ENCODE peak calls at places on chromosome 19, in ten cellular contexts. U is OCI-LY7, V is brain microvascular endothelial cell, P is IMR-90, I is foreskin fibroblast, O is fibroblast of lung, C is endodermal cell, N is adipocyte, Q is MM.1S, G is kidney epithelial cell. L is an unnamed sample.

GRCh38 chr19:5767949-5768348 is 16.6 kb downstream of the PRR22 start:
- DNase-seq in G (no peak), O (no peak), Q (no peak), V (no peak), U (no peak), I (no peak), C (no peak), P (no peak), N (no peak), L (no peak)

GRCh38 chr19:41882568-41883462 is at the start of gene ARHGEF1:
- DNase-seq in U (peak), G (no peak), V (no peak), O (peak), P (no peak), I (peak), N (peak), C (peak), Q (peak), L (no peak)

GRCh38 chr19:40718774-40719391 is 2.0 kb downstream of the ITPKC start:
- DNase-seq in C (peak), U (peak), P (peak), I (peak), Q (no peak), O (peak), N (peak), G (no peak), V (peak), L (peak)

GRCh38 chr19:16400911-16401675 is 70.7 kb downstream of the EPS15L1 start:
- DNase-seq in O (peak), Q (no peak), U (no peak), I (no peak), G (no peak), C (no peak), P (peak), N (no peak), V (no peak), L (no peak)

GRCh38 chr19:15640294-15640903 is at the start of gene CYP4F3:
- DNase-seq in N (peak), P (no peak), Q (no peak), U (no peak), C (no peak), V (no peak), I (no peak), G (no peak), O (no peak), L (no peak)

GRCh38 chr19:38862321-38863059 is 12.7 kb upstream of the HNRNPL start:
- DNase-seq in P (no peak), Q (no peak), U (no peak), N (no peak), C (no peak), V (no peak), I (peak), G (no peak), O (peak), L (peak)

GRCh38 chr19:46016426-46017094 is 6.3 kb downstream of the PGLYRP1 start:
- DNase-seq in Q (peak), G (no peak), C (peak), N (peak), I (peak), P (peak), V (peak), U (peak), O (peak), L (peak)

GRCh38 chr19:30083701-30084156 is 141.7 kb downstream of the URI1 start:
- DNase-seq in U (no peak), I (no peak), O (no peak), G (no peak), P (no peak), N (no peak), V (no peak), Q (no peak), C (no peak), L (no peak)

GRCh38 chr19:10192922-10193321 is 1.8 kb downstream of the DNMT1 start:
- DNase-seq in V (no peak), P (no peak), Q (no peak), G (no peak), I (no peak), N (no peak), U (no peak), C (no peak), O (no peak), L (no peak)

GRCh38 chr19:6532244-6532999 is 1.6 kb downstream of the TNFSF9 start:
- DNase-seq in Q (peak), U (peak), V (no peak), N (no peak), O (no peak), I (no peak), G (no peak), C (peak), P (no peak), L (no peak)

GRCh38 chr19:51607920-51608562 is 22.2 kb downstream of the SIGLEC5 start:
- DNase-seq in N (peak), G (peak), O (peak), U (peak), C (peak), P (peak), I (peak), Q (peak), V (peak), L (peak)

GRCh38 chr19:5955638-5955935 is 22.4 kb downstream of the RANBP3 start:
- DNase-seq in Q (no peak), P (peak), G (no peak), C (no peak), U (no peak), V (no peak), I (peak), O (peak), N (no peak), L (no peak)

GRCh38 chr19:29645911-29646310 is 19.4 kb upstream of the PLEKHF1 start:
- DNase-seq in G (no peak), N (peak), I (peak), U (no peak), P (peak), O (peak), C (no peak), V (peak), Q (no peak), L (peak)

GRCh38 chr19:30882411-30883005 is 466.7 kb downstream of the TSHZ3 start:
- DNase-seq in N (no peak), V (no peak), I (no peak), C (no peak), P (no peak), O (no peak), Q (no peak), G (no peak), U (no peak), L (no peak)

GRCh38 chr19:6663236-6664187 is 6.4 kb downstream of the TNFSF14 start:
- DNase-seq in U (no peak), V (no peak), G (no peak), P (no peak), N (no peak), I (no peak), O (peak), Q (no peak), C (no peak), L (no peak)

GRCh38 chr19:31875550-31875949 is 469.9 kb upstream of the ZNF507 start:
- DNase-seq in Q (no peak), U (no peak), V (no peak), N (no peak), O (no peak), I (no peak), C (no peak), G (no peak), P (no peak), L (no peak)

GRCh38 chr19:55287361-55288079 is 3.7 kb downstream of the BRSK1 start:
- DNase-seq in C (no peak), N (no peak), Q (no peak), O (no peak), U (no peak), V (no peak), I (no peak), G (no peak), P (no peak), L (no peak)

GRCh38 chr19:32550666-32551065 is 30.3 kb upstream of the PDCD5 start:
- DNase-seq in P (no peak), Q (no peak), C (no peak), U (no peak), N (no peak), V (no peak), G (no peak), I (no peak), O (no peak), L (no peak)

GRCh38 chr19:51691122-51692064 is 1.7 kb upstream of the SPACA6 start:
- DNase-seq in P (peak), N (peak), I (peak), G (no peak), O (peak), C (peak), Q (no peak), V (no peak), U (no peak), L (peak)

GRCh38 chr19:18606281-18607221 is at the start of gene CRLF1:
- DNase-seq in U (no peak), Q (no peak), I (no peak), G (no peak), P (no peak), O (no peak), C (peak), V (no peak), N (peak), L (no peak)

GRCh38 chr19:19146000-19146608 is 7.8 kb upstream of the TMEM161A start:
- DNase-seq in G (no peak), I (peak), V (peak), C (peak), P (peak), N (peak), U (peak), Q (peak), O (peak), L (peak)

GRCh38 chr19:35399231-35399630 is 28.4 kb downstream of the GPR42 start:
- DNase-seq in P (no peak), O (no peak), U (no peak), I (no peak), N (no peak), Q (no peak), V (no peak), G (no peak), C (no peak), L (no peak)

GRCh38 chr19:11674067-11674492 is 64.7 kb downstream of the ZNF823 start:
- DNase-seq in N (no peak), V (no peak), O (no peak), Q (no peak), C (no peak), U (no peak), P (no peak), I (no peak), G (no peak), L (no peak)

GRCh38 chr19:56476671-56477428 is at the start of gene ZNF667:
- DNase-seq in P (peak), U (no peak), Q (no peak), V (peak), O (peak), C (no peak), N (peak), I (peak), G (peak), L (peak)

GRCh38 chr19:58578430-58578925 is 5.3 kb upstream of the MZF1 start:
- DNase-seq in I (no peak), C (peak), P (no peak), V (no peak), O (no peak), G (no peak), N (no peak), Q (no peak), U (no peak), L (no peak)

GRCh38 chr19:30090476-30090875 is 148.4 kb downstream of the URI1 start:
- DNase-seq in C (no peak), O (no peak), N (no peak), I (no peak), G (no peak), Q (no peak), P (no peak), V (no peak), U (no peak), L (no peak)

GRCh38 chr19:47505506-47505905 is 9.4 kb downstream of the NAPA start:
- DNase-seq in N (no peak), V (no peak), O (no peak), P (no peak), U (no peak), C (no peak), I (no peak), Q (no peak), G (no peak), L (no peak)

GRCh38 chr19:47379398-47379938 is 30.4 kb downstream of the DHX34 start:
- DNase-seq in P (no peak), V (no peak), U (no peak), O (no peak), Q (no peak), N (no peak), I (no peak), G (no peak), C (no peak), L (no peak)

GRCh38 chr19:42081584-42082258 is 5.8 kb downstream of the ZNF574 start:
- DNase-seq in P (peak), Q (peak), V (peak), O (peak), I (peak), U (peak), G (no peak), N (peak), C (no peak), L (peak)

GRCh38 chr19:4580021-4580901 is 20.8 kb upstream of the SEMA6B start:
- DNase-seq in G (no peak), P (no peak), V (no peak), N (no peak), U (no peak), C (peak), I (no peak), Q (no peak), O (no peak), L (no peak)

GRCh38 chr19:4579389-4579788 is 19.9 kb upstream of the SEMA6B start:
- DNase-seq in C (peak), Q (no peak), G (no peak), O (no peak), V (no peak), N (no peak), P (no peak), U (no peak), I (no peak), L (no peak)

GRCh38 chr19:4581381-4582111 is 22.1 kb upstream of the SEMA6B start:
- DNase-seq in P (no peak), O (peak), Q (no peak), C (peak), U (peak), N (peak), G (no peak), I (peak), V (no peak), L (no peak)

GRCh38 chr19:4582112-4582553 is 22.6 kb upstream of the SEMA6B start:
- DNase-seq in C (no peak), P (no peak), U (no peak), Q (no peak), O (peak), G (no peak), V (no peak), I (no peak), N (no peak), L (no peak)

GRCh38 chr19:4580961-4581380 is 21.5 kb upstream of the SEMA6B start:
- DNase-seq in U (no peak), Q (no peak), P (no peak), G (no peak), I (no peak), O (no peak), C (peak), N (no peak), V (no peak), L (no peak)
- H3K4me3 ChIP-seq in U (no peak), Q (no peak), P (no peak), G (peak), I (no peak), O (no peak), C (peak), N (no peak), V (no peak), L (peak)

GRCh38 chr19:50418186-50419021 is at the start of gene SPIB:
- DNase-seq in U (peak), V (no peak), G (no peak), Q (no peak), P (no peak), C (no peak), O (no peak), I (no peak), N (no peak), L (no peak)
- H3K4me3 ChIP-seq in U (peak), V (no peak), G (no peak), Q (peak), P (no peak), C (no peak), O (no peak), I (no peak), N (no peak), L (no peak)

GRCh38 chr19:36449059-36449670 is 30.7 kb upstream of the ZFP82 start:
- DNase-seq in P (no peak), N (no peak), Q (no peak), V (no peak), I (no peak), C (no peak), O (no peak), U (no peak), G (no peak), L (peak)
- H3K4me3 ChIP-seq in P (no peak), N (peak), Q (no peak), V (no peak), I (no peak), C (peak), O (no peak), U (no peak), G (no peak), L (no peak)

DNA sequence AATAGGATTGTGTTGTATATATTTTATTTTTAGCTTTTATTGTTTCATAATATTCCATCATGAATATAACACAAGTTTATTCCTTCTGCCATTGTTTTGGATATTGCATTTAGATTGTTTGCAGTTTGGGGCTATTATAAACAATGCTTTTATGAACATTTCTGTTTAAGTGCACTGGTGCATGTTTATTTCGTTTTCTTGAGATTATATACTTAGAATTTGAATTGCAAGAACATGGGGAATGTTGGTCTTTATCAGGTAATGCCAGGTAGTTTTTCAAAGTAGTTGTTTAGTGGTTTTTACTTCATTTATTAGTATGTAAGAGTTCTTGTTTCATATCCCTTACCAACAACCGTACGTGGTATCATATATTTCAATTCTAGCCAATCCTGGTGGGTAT is 4.3 kb downstream of the LSM14A start:
- DNase-seq in V (no peak), I (no peak), P (no peak), O (no peak), U (no peak), Q (no peak), G (no peak), N (no peak), C (no peak), L (no peak)
- H3K4me3 ChIP-seq in V (no peak), I (no peak), P (no peak), O (no peak), U (peak), Q (no peak), G (no peak), N (peak), C (peak), L (no peak)

GRCh38 chr19:8050274-8051096 is 2.1 kb upstream of the CCL25 start:
- DNase-seq in N (peak), V (peak), C (peak), O (peak), U (peak), I (peak), P (peak), Q (peak), G (peak), L (peak)
- H3K4me3 ChIP-seq in N (peak), V (peak), C (peak), O (no peak), U (peak), I (no peak), P (no peak), Q (no peak), G (peak), L (peak)

GRCh38 chr19:49594157-49595005 is 3.4 kb downstream of the PRR12 start:
- DNase-seq in V (no peak), P (no peak), N (no peak), I (no peak), U (no peak), O (no peak), Q (no peak), C (no peak), G (no peak), L (no peak)
- H3K4me3 ChIP-seq in V (no peak), P (no peak), N (no peak), I (no peak), U (peak), O (no peak), Q (no peak), C (peak), G (no peak), L (no peak)

L was measured in cardiac fibroblast.